ENCODE peak calls at places on chromosomes 5 and 9, in seven cellular contexts. Q is sigmoid colon, V is HL-60, T is SK-N-SH, C is HepG2, I is breast epithelium, M is H1. O is an unnamed sample.

GRCh38 chr9:76642074-76642473 is 122.2 kb upstream of the PCA3 start:
- DNase-seq in V (no peak), M (no peak), Q (no peak), I (no peak), T (no peak), C (no peak), O (no peak)

GRCh38 chr5:134133213-134133994 is 18.9 kb downstream of the TCF7 start:
- DNase-seq in V (no peak), Q (peak; percentile 50), I (no peak), M (no peak), T (no peak), C (no peak), O (no peak)

GRCh38 chr5:37770791-37771190 is 69.0 kb downstream of the GDNF start:
- DNase-seq in T (no peak), I (no peak), M (no peak), V (no peak), C (no peak), Q (no peak), O (no peak)

GRCh38 chr5:159337291-159337974 is 7.1 kb upstream of the IL12B start:
- DNase-seq in V (peak; percentile 69), T (no peak), C (no peak), Q (no peak), I (no peak), M (no peak), O (no peak)

GRCh38 chr5:32531885-32532520 is 53.4 kb upstream of the SUB1 start:
- DNase-seq in V (peak; percentile 9), M (no peak), C (peak; percentile 82), T (no peak), I (no peak), Q (no peak), O (no peak)

GRCh38 chr5:76548525-76549229 is 74.5 kb downstream of the F2RL2 start:
- DNase-seq in V (no peak), Q (no peak), C (peak; percentile 54), M (no peak), I (no peak), T (no peak), O (no peak)

GRCh38 chr5:172820046-172820767 is 13.8 kb upstream of the ERGIC1 start:
- DNase-seq in I (peak; percentile 73), T (no peak), Q (peak; percentile 82), M (no peak), V (no peak), C (no peak), O (no peak)

GRCh38 chr5:55151923-55152842 is 7.8 kb upstream of the GPX8 start:
- DNase-seq in M (no peak), I (no peak), C (no peak), V (no peak), Q (no peak), T (no peak), O (no peak)

GRCh38 chr9:89991204-89991790 is 386.5 kb downstream of the GADD45G start:
- DNase-seq in V (no peak), T (no peak), I (no peak), C (no peak), Q (no peak), M (no peak), O (no peak)

GRCh38 chr9:127049581-127049980 is 72.9 kb downstream of the ANGPTL2 start:
- DNase-seq in Q (no peak), I (no peak), V (no peak), T (no peak), C (no peak), M (no peak), O (no peak)

GRCh38 chr5:82174128-82174918 is 103.8 kb downstream of the RPS23 start:
- DNase-seq in V (peak; percentile 53), Q (no peak), I (no peak), M (peak; percentile 88), C (peak; percentile 55), T (peak; percentile 16), O (no peak)

GRCh38 chr9:11194249-11194648 is 581.4 kb upstream of the PTPRD start:
- DNase-seq in Q (no peak), C (no peak), M (no peak), V (no peak), T (no peak), I (no peak), O (no peak)

GRCh38 chr5:32261198-32261597 is 51.5 kb downstream of the MTMR12 start:
- DNase-seq in V (no peak), Q (no peak), T (no peak), C (no peak), M (no peak), I (no peak), O (no peak)

GRCh38 chr5:118558871-118559270 is 429.5 kb downstream of the DTWD2 start:
- DNase-seq in V (no peak), Q (no peak), I (no peak), M (no peak), T (no peak), C (no peak), O (no peak)

GRCh38 chr5:132751971-132752580 is 4.8 kb downstream of the CCNI2 start:
- DNase-seq in Q (no peak), T (peak; percentile 2), V (no peak), I (no peak), M (no peak), C (no peak), O (no peak)

GRCh38 chr9:33180526-33181184 is 13.5 kb upstream of the B4GALT1 start:
- DNase-seq in T (no peak), V (no peak), Q (no peak), I (no peak), C (no peak), M (no peak), O (no peak)

GRCh38 chr5:81513982-81514381 is 120.0 kb upstream of the ACOT12 start:
- DNase-seq in Q (no peak), V (no peak), C (no peak), M (no peak), T (no peak), I (no peak), O (no peak)

GRCh38 chr5:149392718-149393117 is 13.6 kb upstream of the IL17B start:
- DNase-seq in T (no peak), M (no peak), C (no peak), Q (peak; percentile 40), I (no peak), V (no peak), O (no peak)

GRCh38 chr9:127390563-127390962 is 6.4 kb upstream of the SLC2A8 start:
- DNase-seq in M (no peak), Q (no peak), C (peak; percentile 93), T (no peak), I (no peak), V (no peak), O (no peak)

GRCh38 chr9:81669011-81669739 is 20.2 kb downstream of the TLE1 start:
- DNase-seq in Q (no peak), V (no peak), C (no peak), I (no peak), M (no peak), T (no peak), O (no peak)

GRCh38 chr5:179378116-179378440 is 32.8 kb upstream of the ADAMTS2 start:
- DNase-seq in C (no peak), M (no peak), V (no peak), T (peak; percentile 9), I (peak; percentile 7), Q (peak; percentile 35), O (no peak)

GRCh38 chr9:4656621-4657020 is 5.5 kb upstream of the PLPP6 start:
- DNase-seq in C (no peak), V (no peak), T (no peak), M (no peak), I (no peak), Q (no peak), O (no peak)
- TF ChIP-seq POLR2AphosphoS5 in C (no peak), V (no peak), T (no peak), M (no peak), I (no peak), Q (no peak), O (peak; percentile 42)

DNA sequence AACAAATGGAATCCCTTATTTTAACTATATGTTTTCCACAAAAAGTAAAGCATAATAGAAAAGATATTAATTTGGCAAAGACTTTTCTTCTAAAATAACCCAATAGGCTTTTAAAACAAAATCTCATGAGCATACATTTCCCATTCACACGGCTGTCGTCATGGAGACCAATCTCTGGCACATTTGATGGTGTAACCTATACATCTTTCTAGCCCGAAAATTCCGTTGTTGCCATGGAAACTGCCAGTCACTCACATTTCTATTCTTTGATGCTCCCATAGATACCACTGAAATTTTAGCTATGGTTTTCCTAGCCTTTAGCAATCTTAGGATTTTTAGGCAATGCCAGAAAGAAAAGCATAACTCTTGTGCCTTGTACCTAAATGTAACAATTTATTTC is 262.9 kb upstream of the TRPM3 start:
- DNase-seq in M (no peak), T (no peak), Q (no peak), C (no peak), V (no peak), I (no peak), O (no peak)
- H3K27ac ChIP-seq in M (no peak overlapping the region), T (no peak overlapping the region), Q (no peak overlapping the region), C (no peak overlapping the region), V (no peak overlapping the region), I (no peak overlapping the region), O (no peak overlapping the region)

DNA sequence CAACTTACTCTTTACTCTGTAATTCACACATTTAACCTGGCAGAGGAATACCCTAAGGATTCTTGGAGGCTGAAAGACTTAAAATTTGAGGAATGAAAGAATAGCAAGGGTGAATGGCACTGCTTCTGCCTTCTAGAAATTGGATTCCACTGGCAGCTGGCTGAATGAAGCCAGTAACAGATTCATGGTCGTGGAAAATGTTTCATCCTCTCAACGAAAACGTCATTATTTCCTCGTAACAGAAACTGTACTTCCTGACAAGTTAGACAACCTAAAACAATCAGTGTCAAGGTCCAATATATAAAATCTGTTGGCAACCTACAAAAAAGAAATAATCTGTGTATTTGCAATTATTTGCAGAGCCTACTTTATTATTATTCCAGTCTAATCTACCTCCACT is 39.7 kb downstream of the BNC2 start:
- DNase-seq in T (no peak), C (no peak), V (no peak), Q (no peak), M (no peak), I (no peak), O (no peak)
- TF ChIP-seq POLR2AphosphoS5 in T (no peak), C (no peak), V (no peak), Q (no peak), M (no peak), I (no peak), O (no peak)

GRCh38 chr5:102988459-102988858 is 131.5 kb downstream of the GIN1 start:
- DNase-seq in V (no peak), M (no peak), I (no peak), T (no peak), C (no peak), Q (no peak), O (no peak)
- H3K27ac ChIP-seq in V (no peak overlapping the region), M (no peak overlapping the region), I (no peak overlapping the region), T (no peak overlapping the region), C (no peak overlapping the region), Q (no peak overlapping the region), O (no peak overlapping the region)

DNA sequence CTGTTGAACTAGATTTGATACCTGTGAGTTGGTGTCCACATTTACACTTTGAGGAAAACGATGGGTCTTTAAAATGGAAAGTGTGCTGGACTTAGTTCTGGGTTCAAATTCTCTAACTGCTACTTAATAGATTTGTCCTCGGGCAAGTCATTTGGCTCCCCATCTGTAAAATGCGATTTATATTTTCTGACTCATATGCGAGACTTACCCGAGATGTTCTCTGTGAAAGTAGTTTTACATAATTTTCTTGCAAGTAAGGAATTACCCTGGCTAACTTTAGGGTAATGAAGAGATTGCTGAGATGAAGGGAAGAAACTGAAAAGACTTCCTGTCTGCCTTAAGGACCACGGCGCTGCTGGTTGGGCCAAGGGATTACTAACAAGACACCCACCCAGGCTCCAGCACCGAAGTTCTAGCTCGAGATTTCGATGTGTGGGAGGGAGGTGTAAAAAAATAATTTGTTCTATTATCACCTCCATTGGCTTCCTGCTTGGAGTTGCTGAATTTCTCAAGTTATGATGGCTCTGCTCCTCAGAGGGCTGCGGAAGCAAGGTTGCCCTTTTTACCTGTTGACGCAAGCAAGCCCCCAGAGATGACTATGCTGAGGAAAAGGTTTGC is 24.1 kb downstream of the PCSK1 start:
- DNase-seq in C (no peak), T (no peak), M (no peak), Q (no peak), V (no peak), I (no peak), O (no peak)
- TF ChIP-seq POLR2AphosphoS5 in C (no peak), T (no peak), M (no peak), Q (no peak), V (no peak), I (no peak), O (no peak)